ENCODE peak calls at places on chromosomes 6 and 20, in six cellular contexts. I is brain microvascular endothelial cell, A is HCT116, V is HFFc6, J is GM13977, D is WERI-Rb-1. P is an unnamed sample.
A peak's percentile ranks its signal among the peaks of the same experiment; 100 is the strongest.

GRCh38 chr6:114000066-114000465 is 29.1 kb upstream of the HDAC2 start:
- DNase-seq in I (peak; percentile 68), A (no peak), V (peak; percentile 29), J (no peak), D (no peak), P (no peak)

GRCh38 chr6:44126320-44127149 is 717 bp downstream of the MRPL14 start:
- DNase-seq in I (peak; percentile 86), A (no peak), V (peak; percentile 40), J (peak; percentile 86), D (peak; percentile 77), P (peak; percentile 20)

GRCh38 chr6:169345198-169345597 is 91.6 kb upstream of the THBS2 start:
- DNase-seq in I (no peak), A (no peak), V (no peak), J (no peak), D (no peak), P (no peak)

GRCh38 chr6:148328876-148329567 is 13.6 kb upstream of the SASH1 start:
- DNase-seq in I (no peak), A (no peak), V (no peak), J (no peak), D (no peak), P (no peak)

GRCh38 chr20:46699651-46700359 is 9.6 kb upstream of the SLC2A10 start:
- DNase-seq in I (peak; percentile 41), A (no peak), V (peak; percentile 22), J (no peak), D (peak; percentile 23), P (no peak)

GRCh38 chr6:166768761-166769160 is 141.7 kb upstream of the RPS6KA2 start:
- DNase-seq in I (no peak), A (no peak), V (no peak), J (no peak), D (no peak), P (no peak)

GRCh38 chr6:112903361-112903760 is 556.2 kb downstream of the RFPL4B start:
- DNase-seq in I (no peak), A (no peak), V (no peak), J (no peak), D (no peak), P (no peak)

GRCh38 chr6:127462391-127462790 is 3.2 kb upstream of the KIAA0408 start:
- DNase-seq in I (no peak), A (no peak), V (no peak), J (no peak), D (no peak), P (no peak)

GRCh38 chr6:158376650-158377081 is 64.4 kb downstream of the TULP4 start:
- DNase-seq in I (no peak), A (no peak), V (peak; percentile 35), J (no peak), D (no peak), P (peak; percentile 54)

GRCh38 chr6:159728552-159728951 is 1.2 kb downstream of the WTAP start:
- DNase-seq in I (no peak), A (no peak), V (no peak), J (no peak), D (no peak), P (no peak)

GRCh38 chr6:5562277-5562676 is 301.0 kb downstream of the FARS2 start:
- DNase-seq in I (no peak), A (no peak), V (no peak), J (no peak), D (no peak), P (no peak)

GRCh38 chr6:148200302-148200701 is 142.3 kb upstream of the SASH1 start:
- DNase-seq in I (no peak), A (no peak), V (no peak), J (no peak), D (peak; percentile 71), P (peak; percentile 60)

GRCh38 chr6:16473908-16474791 is 235.8 kb downstream of the GMPR start:
- DNase-seq in I (no peak), A (no peak), V (no peak), J (no peak), D (no peak), P (no peak)

GRCh38 chr20:50930139-50931047 is 844 bp downstream of the ADNP start:
- DNase-seq in I (no peak), A (no peak), V (no peak), J (no peak), D (peak; percentile 13), P (no peak)

GRCh38 chr6:116027821-116028220 is 32.9 kb downstream of the FRK start:
- DNase-seq in I (no peak), A (no peak), V (no peak), J (no peak), D (no peak), P (no peak)

GRCh38 chr20:48155231-48155630 is 369.9 kb upstream of the SULF2 start:
- DNase-seq in I (no peak), A (no peak), V (no peak), J (no peak), D (no peak), P (peak; percentile 60)

GRCh38 chr20:56875052-56875663 is 246.1 kb downstream of the TFAP2C start:
- DNase-seq in I (peak; percentile 85), A (peak; percentile 10), V (peak; percentile 58), J (no peak), D (no peak), P (no peak)

GRCh38 chr6:81486234-81486633 is 266.2 kb downstream of the TENT5A start:
- DNase-seq in I (no peak), A (no peak), V (no peak), J (no peak), D (no peak), P (no peak)

GRCh38 chr6:117169060-117169635 is 96.2 kb upstream of the VGLL2 start:
- DNase-seq in I (no peak), A (no peak), V (no peak), J (no peak), D (no peak), P (no peak)

GRCh38 chr20:51132286-51132810 is 109.4 kb upstream of the KCNG1 start:
- DNase-seq in I (peak; percentile 22), A (no peak), V (no peak), J (no peak), D (no peak), P (no peak)

GRCh38 chr20:57576002-57576401 is 15.1 kb downstream of the PCK1 start:
- DNase-seq in I (no peak), A (no peak), V (no peak), J (no peak), D (no peak), P (no peak)

GRCh38 chr6:127180421-127180820 is 62.0 kb downstream of the RSPO3 start:
- DNase-seq in I (no peak), A (no peak), V (no peak), J (no peak), D (no peak), P (no peak)

GRCh38 chr20:46330072-46330763 is 21.9 kb upstream of the CDH22 start:
- DNase-seq in I (no peak), A (no peak), V (no peak), J (no peak), D (no peak), P (no peak)

GRCh38 chr6:136365781-136366354 is 76.2 kb upstream of the BCLAF1 start:
- DNase-seq in I (no peak), A (no peak), V (no peak), J (no peak), D (no peak), P (peak; percentile 67)

GRCh38 chr20:11987526-11987925 is 69.8 kb downstream of the BTBD3 start:
- DNase-seq in I (no peak), A (no peak), V (no peak), J (no peak), D (no peak), P (no peak)

GRCh38 chr20:62953167-62953838 is 794 bp downstream of the SLC17A9 start:
- DNase-seq in I (no peak), A (no peak), V (no peak), J (no peak), D (no peak), P (no peak)

GRCh38 chr20:63898882-63899558 is 4.1 kb downstream of the DNAJC5 start:
- DNase-seq in I (no peak), A (no peak), V (no peak), J (no peak), D (peak; percentile 61), P (no peak)

GRCh38 chr20:10611357-10611756 is 62.4 kb downstream of the JAG1 start:
- DNase-seq in I (peak; percentile 78), A (no peak), V (peak; percentile 27), J (peak; percentile 31), D (peak; percentile 63), P (no peak)
- TF ChIP-seq CTCF in I (peak; percentile 81), A (peak; percentile 5), V (peak; percentile 74), J (peak; percentile 61), D (peak; percentile 75), P (peak; percentile 28)

DNA sequence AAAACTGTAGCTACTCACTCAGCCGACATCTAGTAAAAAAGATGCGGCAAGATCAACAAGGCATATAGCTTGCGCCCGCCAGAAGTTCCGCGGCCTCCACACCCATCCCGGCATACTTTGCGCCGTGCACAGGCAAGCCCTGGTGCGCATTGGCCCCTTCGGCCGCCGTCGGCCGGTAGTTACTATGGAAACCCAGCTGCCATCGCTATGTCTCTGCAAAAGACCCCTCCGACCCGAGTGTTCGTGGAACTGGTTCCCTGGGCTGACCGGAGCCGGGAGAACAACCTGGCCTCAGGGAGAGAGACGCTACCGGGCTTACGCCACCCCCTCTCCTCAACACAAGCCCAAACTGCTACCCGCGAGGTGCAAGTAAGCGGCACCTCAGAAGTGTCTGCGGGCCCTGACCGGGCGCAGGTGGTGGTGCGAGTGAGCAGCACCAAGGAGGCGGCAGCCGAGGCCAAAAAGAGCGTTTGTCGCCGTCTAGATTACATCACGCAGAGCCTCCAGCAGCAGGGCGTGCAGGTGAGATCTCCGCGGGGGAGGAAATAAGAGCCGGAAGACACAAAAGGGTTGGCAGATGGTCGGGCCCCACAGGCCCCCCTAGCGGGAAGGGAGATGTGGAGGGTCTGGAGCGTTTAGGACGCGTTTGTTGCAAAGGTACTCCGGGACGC is at the start of gene IRAK1BP1:
- DNase-seq in I (peak; percentile 85), A (peak; percentile 69), V (peak; percentile 75), J (peak; percentile 88), D (peak; percentile 91), P (peak; percentile 77)
- TF ChIP-seq CTCF in I (peak; percentile 44), A (no peak), V (peak; percentile 38), J (peak; percentile 17), D (peak; percentile 35), P (no peak)

GRCh38 chr6:165002866-165003265 is 306.5 kb downstream of the C6orf118 start:
- DNase-seq in I (no peak), A (no peak), V (no peak), J (no peak), D (no peak), P (no peak)
- TF ChIP-seq CTCF in I (peak; percentile 5), A (no peak), V (no peak), J (no peak), D (no peak), P (no peak)

GRCh38 chr6:217048-217659 is 75.1 kb upstream of the DUSP22 start:
- DNase-seq in I (no peak), A (peak; percentile 18), V (no peak), J (no peak), D (peak; percentile 64), P (no peak)
- TF ChIP-seq CTCF in I (peak; percentile 70), A (peak; percentile 48), V (peak; percentile 71), J (peak; percentile 75), D (peak; percentile 92), P (peak; percentile 9)

P was measured in dorsolateral prefrontal cortex.